ENCODE peak calls at places on chromosomes 6 and 20, in ten cellular contexts. One of them, this sample, is unnamed.

GRCh38 chr20:36266189-36266588 is 29.9 kb downstream of the AAR2 start:
- DNase-seq in prostate gland: no peak
- DNase-seq in uterus: no peak
- DNase-seq in A549: no peak
- DNase-seq in Peyer's patch: no peak
- DNase-seq in vagina: no peak
- DNase-seq in heart left ventricle: no peak
- DNase-seq in suprapubic skin: no peak
- DNase-seq in right lobe of liver: no peak
- DNase-seq in stomach: no peak
- DNase-seq in this sample: no peak

GRCh38 chr6:117483004-117483644 is 650 bp downstream of the DCBLD1 start:
- DNase-seq in suprapubic skin: peak; percentile 82
- DNase-seq in heart left ventricle: peak; percentile 74
- DNase-seq in prostate gland: peak; percentile 33
- DNase-seq in right lobe of liver: peak; percentile 86
- DNase-seq in vagina: no peak
- DNase-seq in uterus: peak; percentile 26
- DNase-seq in stomach: peak; percentile 68
- DNase-seq in A549: peak; percentile 38
- DNase-seq in Peyer's patch: peak; percentile 85
- DNase-seq in this sample: peak; percentile 23

GRCh38 chr20:64099086-64099786 is 8.1 kb downstream of the NPBWR2 start:
- DNase-seq in heart left ventricle: no peak
- DNase-seq in suprapubic skin: no peak
- DNase-seq in stomach: no peak
- DNase-seq in vagina: no peak
- DNase-seq in uterus: no peak
- DNase-seq in prostate gland: no peak
- DNase-seq in A549: no peak
- DNase-seq in right lobe of liver: no peak
- DNase-seq in Peyer's patch: no peak
- DNase-seq in this sample: no peak

GRCh38 chr6:11900662-11901598 is 111.2 kb upstream of the HIVEP1 start:
- DNase-seq in uterus: no peak
- DNase-seq in vagina: no peak
- DNase-seq in right lobe of liver: no peak
- DNase-seq in stomach: no peak
- DNase-seq in A549: no peak
- DNase-seq in suprapubic skin: no peak
- DNase-seq in Peyer's patch: no peak
- DNase-seq in prostate gland: no peak
- DNase-seq in heart left ventricle: no peak
- DNase-seq in this sample: no peak

GRCh38 chr6:156618600-156619205 is 158.5 kb upstream of the ARID1B start:
- DNase-seq in A549: no peak
- DNase-seq in right lobe of liver: no peak
- DNase-seq in uterus: no peak
- DNase-seq in Peyer's patch: no peak
- DNase-seq in suprapubic skin: no peak
- DNase-seq in vagina: no peak
- DNase-seq in heart left ventricle: no peak
- DNase-seq in prostate gland: no peak
- DNase-seq in stomach: no peak
- DNase-seq in this sample: no peak

GRCh38 chr20:10316582-10316981 is 98.0 kb downstream of the SNAP25 start:
- DNase-seq in prostate gland: peak; percentile 23
- DNase-seq in stomach: no peak
- DNase-seq in suprapubic skin: no peak
- DNase-seq in A549: peak; percentile 76
- DNase-seq in vagina: no peak
- DNase-seq in uterus: no peak
- DNase-seq in right lobe of liver: peak; percentile 49
- DNase-seq in Peyer's patch: no peak
- DNase-seq in heart left ventricle: no peak
- DNase-seq in this sample: no peak

GRCh38 chr6:95286874-95287273 is 290.5 kb upstream of the MANEA start:
- DNase-seq in uterus: no peak
- DNase-seq in prostate gland: no peak
- DNase-seq in stomach: no peak
- DNase-seq in A549: no peak
- DNase-seq in heart left ventricle: no peak
- DNase-seq in Peyer's patch: no peak
- DNase-seq in vagina: no peak
- DNase-seq in right lobe of liver: no peak
- DNase-seq in suprapubic skin: no peak
- DNase-seq in this sample: no peak

GRCh38 chr20:41373384-41373783 is 6.8 kb upstream of the EMILIN3 start:
- DNase-seq in uterus: no peak
- DNase-seq in prostate gland: no peak
- DNase-seq in heart left ventricle: no peak
- DNase-seq in stomach: no peak
- DNase-seq in vagina: no peak
- DNase-seq in suprapubic skin: no peak
- DNase-seq in right lobe of liver: no peak
- DNase-seq in Peyer's patch: no peak
- DNase-seq in A549: no peak
- DNase-seq in this sample: no peak

GRCh38 chr6:5323979-5324378 is 62.7 kb downstream of the FARS2 start:
- DNase-seq in vagina: no peak
- DNase-seq in stomach: no peak
- DNase-seq in prostate gland: no peak
- DNase-seq in heart left ventricle: no peak
- DNase-seq in right lobe of liver: no peak
- DNase-seq in uterus: no peak
- DNase-seq in A549: no peak
- DNase-seq in suprapubic skin: no peak
- DNase-seq in Peyer's patch: no peak
- DNase-seq in this sample: no peak

GRCh38 chr20:38985603-38986170 is 23.5 kb downstream of the DHX35 start:
- DNase-seq in suprapubic skin: no peak
- DNase-seq in uterus: no peak
- DNase-seq in vagina: no peak
- DNase-seq in A549: no peak
- DNase-seq in right lobe of liver: no peak
- DNase-seq in stomach: no peak
- DNase-seq in prostate gland: no peak
- DNase-seq in Peyer's patch: no peak
- DNase-seq in heart left ventricle: no peak
- DNase-seq in this sample: no peak

GRCh38 chr6:39260451-39260850 is 31.2 kb upstream of the KCNK5 start:
- DNase-seq in prostate gland: no peak
- DNase-seq in stomach: no peak
- DNase-seq in A549: no peak
- DNase-seq in heart left ventricle: no peak
- DNase-seq in suprapubic skin: no peak
- DNase-seq in vagina: no peak
- DNase-seq in Peyer's patch: no peak
- DNase-seq in uterus: no peak
- DNase-seq in right lobe of liver: no peak
- DNase-seq in this sample: no peak

GRCh38 chr6:29647927-29648642 is 8.8 kb upstream of the MOG start:
- DNase-seq in right lobe of liver: no peak
- DNase-seq in vagina: no peak
- DNase-seq in stomach: no peak
- DNase-seq in A549: peak; percentile 43
- DNase-seq in suprapubic skin: no peak
- DNase-seq in prostate gland: no peak
- DNase-seq in heart left ventricle: no peak
- DNase-seq in Peyer's patch: no peak
- DNase-seq in uterus: no peak
- DNase-seq in this sample: no peak

GRCh38 chr6:21626756-21627155 is 33.2 kb downstream of the SOX4 start:
- DNase-seq in stomach: no peak
- DNase-seq in heart left ventricle: no peak
- DNase-seq in prostate gland: no peak
- DNase-seq in suprapubic skin: no peak
- DNase-seq in right lobe of liver: no peak
- DNase-seq in vagina: no peak
- DNase-seq in A549: no peak
- DNase-seq in uterus: no peak
- DNase-seq in Peyer's patch: no peak
- DNase-seq in this sample: no peak

GRCh38 chr20:39855799-39856198 is 833.2 kb downstream of the MAFB start:
- DNase-seq in right lobe of liver: no peak
- DNase-seq in heart left ventricle: no peak
- DNase-seq in prostate gland: no peak
- DNase-seq in vagina: no peak
- DNase-seq in stomach: no peak
- DNase-seq in Peyer's patch: no peak
- DNase-seq in suprapubic skin: no peak
- DNase-seq in A549: no peak
- DNase-seq in uterus: no peak
- DNase-seq in this sample: no peak

GRCh38 chr6:120108061-120108795 is 758.7 kb upstream of the MAN1A1 start:
- DNase-seq in heart left ventricle: no peak
- DNase-seq in suprapubic skin: no peak
- DNase-seq in prostate gland: no peak
- DNase-seq in Peyer's patch: no peak
- DNase-seq in right lobe of liver: no peak
- DNase-seq in stomach: no peak
- DNase-seq in vagina: no peak
- DNase-seq in uterus: no peak
- DNase-seq in A549: no peak
- DNase-seq in this sample: no peak

GRCh38 chr6:165664553-165665383 is 1.7 kb upstream of the PDE10A start:
- DNase-seq in prostate gland: no peak
- DNase-seq in Peyer's patch: no peak
- DNase-seq in right lobe of liver: no peak
- DNase-seq in vagina: no peak
- DNase-seq in A549: no peak
- DNase-seq in suprapubic skin: no peak
- DNase-seq in stomach: no peak
- DNase-seq in heart left ventricle: no peak
- DNase-seq in uterus: no peak
- DNase-seq in this sample: no peak

GRCh38 chr6:2646346-2646745 is 104.4 kb downstream of the MYLK4 start:
- DNase-seq in right lobe of liver: no peak
- DNase-seq in vagina: no peak
- DNase-seq in prostate gland: no peak
- DNase-seq in Peyer's patch: no peak
- DNase-seq in A549: no peak
- DNase-seq in uterus: no peak
- DNase-seq in stomach: no peak
- DNase-seq in heart left ventricle: no peak
- DNase-seq in suprapubic skin: no peak
- DNase-seq in this sample: no peak

GRCh38 chr6:137975058-137975940 is 108.2 kb downstream of the TNFAIP3 start:
- DNase-seq in right lobe of liver: no peak
- DNase-seq in prostate gland: no peak
- DNase-seq in stomach: no peak
- DNase-seq in vagina: no peak
- DNase-seq in uterus: no peak
- DNase-seq in A549: no peak
- DNase-seq in Peyer's patch: no peak
- DNase-seq in suprapubic skin: no peak
- DNase-seq in heart left ventricle: no peak
- DNase-seq in this sample: no peak
- TF ChIP-seq CTCF in right lobe of liver: peak; percentile 26
- TF ChIP-seq CTCF in prostate gland: no peak
- TF ChIP-seq CTCF in stomach: no peak
- TF ChIP-seq CTCF in vagina: no peak
- TF ChIP-seq CTCF in uterus: no peak
- TF ChIP-seq CTCF in A549: peak; percentile 35
- TF ChIP-seq CTCF in Peyer's patch: peak; percentile 30
- TF ChIP-seq CTCF in suprapubic skin: no peak
- TF ChIP-seq CTCF in heart left ventricle: no peak
- TF ChIP-seq CTCF in this sample: no peak

GRCh38 chr6:25504661-25505060 is 147.4 kb upstream of the SCGN start:
- DNase-seq in Peyer's patch: no peak
- DNase-seq in suprapubic skin: no peak
- DNase-seq in right lobe of liver: no peak
- DNase-seq in prostate gland: no peak
- DNase-seq in stomach: no peak
- DNase-seq in heart left ventricle: no peak
- DNase-seq in vagina: no peak
- DNase-seq in uterus: no peak
- DNase-seq in A549: no peak
- DNase-seq in this sample: no peak
- TF ChIP-seq POLR2A in Peyer's patch: no peak
- TF ChIP-seq POLR2A in suprapubic skin: no peak
- TF ChIP-seq POLR2A in right lobe of liver: no peak
- TF ChIP-seq POLR2A in prostate gland: no peak
- TF ChIP-seq POLR2A in stomach: no peak
- TF ChIP-seq POLR2A in heart left ventricle: no peak
- TF ChIP-seq POLR2A in vagina: no peak
- TF ChIP-seq POLR2A in uterus: no peak
- TF ChIP-seq POLR2A in A549: no peak
- TF ChIP-seq POLR2A in this sample: no peak

GRCh38 chr6:161498359-161498758 is 224.5 kb upstream of the AGPAT4 start:
- DNase-seq in stomach: no peak
- DNase-seq in vagina: no peak
- DNase-seq in A549: peak; percentile 68
- DNase-seq in Peyer's patch: no peak
- DNase-seq in prostate gland: no peak
- DNase-seq in uterus: no peak
- DNase-seq in heart left ventricle: no peak
- DNase-seq in suprapubic skin: no peak
- DNase-seq in right lobe of liver: no peak
- DNase-seq in this sample: no peak
- TF ChIP-seq CTCF in stomach: no peak
- TF ChIP-seq CTCF in vagina: no peak
- TF ChIP-seq CTCF in A549: peak; percentile 48
- TF ChIP-seq CTCF in Peyer's patch: no peak
- TF ChIP-seq CTCF in prostate gland: no peak
- TF ChIP-seq CTCF in uterus: no peak
- TF ChIP-seq CTCF in heart left ventricle: peak; percentile 37
- TF ChIP-seq CTCF in suprapubic skin: no peak
- TF ChIP-seq CTCF in right lobe of liver: no peak
- TF ChIP-seq CTCF in this sample: no peak

GRCh38 chr6:151327079-151327478 is 64.3 kb downstream of the ZBTB2 start:
- DNase-seq in right lobe of liver: no peak
- DNase-seq in A549: no peak
- DNase-seq in Peyer's patch: no peak
- DNase-seq in stomach: no peak
- DNase-seq in suprapubic skin: no peak
- DNase-seq in vagina: no peak
- DNase-seq in prostate gland: no peak
- DNase-seq in uterus: no peak
- DNase-seq in heart left ventricle: no peak
- DNase-seq in this sample: no peak

GRCh38 chr6:151322570-151322969 is 68.8 kb downstream of the ZBTB2 start:
- DNase-seq in uterus: no peak
- DNase-seq in heart left ventricle: no peak
- DNase-seq in vagina: no peak
- DNase-seq in prostate gland: no peak
- DNase-seq in right lobe of liver: no peak
- DNase-seq in A549: peak; percentile 63
- DNase-seq in Peyer's patch: no peak
- DNase-seq in suprapubic skin: no peak
- DNase-seq in stomach: no peak
- DNase-seq in this sample: no peak

GRCh38 chr6:151321438-151321837 is 69.9 kb downstream of the ZBTB2 start:
- DNase-seq in uterus: no peak
- DNase-seq in A549: no peak
- DNase-seq in right lobe of liver: no peak
- DNase-seq in prostate gland: no peak
- DNase-seq in Peyer's patch: no peak
- DNase-seq in heart left ventricle: no peak
- DNase-seq in suprapubic skin: no peak
- DNase-seq in stomach: no peak
- DNase-seq in vagina: no peak
- DNase-seq in this sample: no peak

GRCh38 chr6:151325075-151326050 is 66.0 kb downstream of the ZBTB2 start:
- DNase-seq in prostate gland: peak; percentile 27
- DNase-seq in vagina: no peak
- DNase-seq in heart left ventricle: peak; percentile 73
- DNase-seq in stomach: peak; percentile 48
- DNase-seq in uterus: peak; percentile 70
- DNase-seq in A549: peak; percentile 84
- DNase-seq in right lobe of liver: peak; percentile 82
- DNase-seq in Peyer's patch: peak; percentile 56
- DNase-seq in suprapubic skin: peak; percentile 82
- DNase-seq in this sample: peak; percentile 91

GRCh38 chr6:151324079-151324825 is 67.1 kb downstream of the ZBTB2 start:
- DNase-seq in prostate gland: peak; percentile 61
- DNase-seq in suprapubic skin: peak; percentile 91
- DNase-seq in uterus: peak; percentile 93
- DNase-seq in Peyer's patch: peak; percentile 86
- DNase-seq in stomach: peak; percentile 80
- DNase-seq in heart left ventricle: peak; percentile 83
- DNase-seq in A549: peak; percentile 84
- DNase-seq in vagina: no peak
- DNase-seq in right lobe of liver: peak; percentile 83
- DNase-seq in this sample: peak; percentile 81
- TF ChIP-seq POLR2A in prostate gland: no peak
- TF ChIP-seq POLR2A in suprapubic skin: no peak
- TF ChIP-seq POLR2A in uterus: no peak
- TF ChIP-seq POLR2A in Peyer's patch: no peak
- TF ChIP-seq POLR2A in stomach: no peak
- TF ChIP-seq POLR2A in heart left ventricle: no peak
- TF ChIP-seq POLR2A in A549: no peak
- TF ChIP-seq POLR2A in vagina: no peak
- TF ChIP-seq POLR2A in right lobe of liver: no peak
- TF ChIP-seq POLR2A in this sample: no peak

This sample was measured in lower leg skin.